ENCODE peak calls at places on chromosome X, in ten cellular contexts. J is CD14-positive monocyte; T is IMR-90; M is B cell; H is CD4-positive, alpha-beta T cell; E is fibroblast of mammary gland; A is dorsolateral prefrontal cortex; N is pancreas; V is nephron progenitor cell; C is upper lobe of left lung. O is an unnamed sample.

GRCh38 chrX:153598541-153599191 is at the start of gene CCNQ:
- DNase-seq in J (no peak), T (peak), M (peak), H (no peak), E (peak), A (no peak), N (no peak), V (peak), C (no peak), O (no peak)

GRCh38 chrX:3124041-3124440 is 82.8 kb downstream of the ARSF start:
- DNase-seq in J (no peak), T (peak), M (no peak), H (no peak), E (no peak), A (no peak), N (no peak), V (no peak), C (no peak), O (no peak)

GRCh38 chrX:72265263-72265662 is 11.8 kb downstream of the RPS4X start:
- DNase-seq in J (no peak), T (no peak), M (no peak), H (no peak), E (no peak), A (no peak), N (no peak), V (no peak), C (no peak), O (no peak)

GRCh38 chrX:129641941-129642340 is 12.8 kb downstream of the APLN start:
- DNase-seq in J (no peak), T (peak), M (no peak), H (no peak), E (peak), A (no peak), N (no peak), V (no peak), C (no peak), O (no peak)

GRCh38 chrX:148784859-148785655 is 284.6 kb downstream of the AFF2 start:
- DNase-seq in J (no peak), T (no peak), M (peak), H (no peak), E (no peak), A (no peak), N (no peak), V (no peak), C (no peak), O (no peak)

GRCh38 chrX:39336709-39337294 is 535.5 kb downstream of the MID1IP1 start:
- DNase-seq in J (no peak), T (no peak), M (no peak), H (peak), E (no peak), A (no peak), N (no peak), V (no peak), C (peak), O (no peak)

GRCh38 chrX:115344885-115345653 is 55.6 kb downstream of the LUZP4 start:
- DNase-seq in J (no peak), T (peak), M (no peak), H (no peak), E (peak), A (peak), N (peak), V (peak), C (peak), O (peak)

GRCh38 chrX:46588263-46588662 is 14.7 kb downstream of the CHST7 start:
- DNase-seq in J (no peak), T (peak), M (no peak), H (peak), E (peak), A (no peak), N (no peak), V (no peak), C (no peak), O (no peak)

GRCh38 chrX:47771473-47771872 is 65.2 kb upstream of the ZNF81 start:
- DNase-seq in J (no peak), T (no peak), M (no peak), H (no peak), E (no peak), A (no peak), N (no peak), V (no peak), C (no peak), O (no peak)

GRCh38 chrX:40755291-40756249 is 20.2 kb upstream of the MED14 start:
- DNase-seq in J (no peak), T (peak), M (no peak), H (no peak), E (peak), A (peak), N (peak), V (no peak), C (no peak), O (no peak)

GRCh38 chrX:153818571-153819397 is 11.6 kb downstream of the PDZD4 start:
- DNase-seq in J (no peak), T (no peak), M (peak), H (peak), E (no peak), A (no peak), N (no peak), V (peak), C (no peak), O (peak)

GRCh38 chrX:133045986-133046385 is 50.9 kb downstream of the USP26 start:
- DNase-seq in J (no peak), T (peak), M (no peak), H (no peak), E (peak), A (no peak), N (no peak), V (no peak), C (no peak), O (no peak)
- TF ChIP-seq CTCF in J (no peak), T (peak), M (no peak), H (no peak), E (peak), A (no peak), N (no peak), V (peak), C (no peak), O (peak)

GRCh38 chrX:125436855-125437254 is 117.2 kb downstream of the TEX13C start:
- DNase-seq in J (no peak), T (no peak), M (peak), H (no peak), E (no peak), A (no peak), N (no peak), V (peak), C (no peak), O (no peak)
- TF ChIP-seq CTCF in J (no peak), T (peak), M (no peak), H (no peak), E (no peak), A (peak), N (no peak), V (peak), C (peak), O (peak)

GRCh38 chrX:48806088-48806487 is 4.2 kb downstream of the HDAC6 start:
- DNase-seq in J (no peak), T (no peak), M (no peak), H (no peak), E (no peak), A (no peak), N (no peak), V (no peak), C (no peak), O (no peak)
- TF ChIP-seq CTCF in J (no peak), T (no peak), M (no peak), H (no peak), E (no peak), A (no peak), N (no peak), V (no peak), C (no peak), O (no peak)

GRCh38 chrX:56216332-56216731 is 15.8 kb upstream of the KLF8 start:
- DNase-seq in J (no peak), T (no peak), M (no peak), H (no peak), E (no peak), A (no peak), N (no peak), V (no peak), C (no peak), O (no peak)

GRCh38 chrX:56221101-56221500 is 11.1 kb upstream of the KLF8 start:
- DNase-seq in J (no peak), T (no peak), M (no peak), H (no peak), E (no peak), A (no peak), N (no peak), V (no peak), C (no peak), O (no peak)

GRCh38 chrX:56222473-56223000 is 9.6 kb upstream of the KLF8 start:
- DNase-seq in J (no peak), T (no peak), M (no peak), H (no peak), E (no peak), A (no peak), N (no peak), V (no peak), C (no peak), O (no peak)

DNA sequence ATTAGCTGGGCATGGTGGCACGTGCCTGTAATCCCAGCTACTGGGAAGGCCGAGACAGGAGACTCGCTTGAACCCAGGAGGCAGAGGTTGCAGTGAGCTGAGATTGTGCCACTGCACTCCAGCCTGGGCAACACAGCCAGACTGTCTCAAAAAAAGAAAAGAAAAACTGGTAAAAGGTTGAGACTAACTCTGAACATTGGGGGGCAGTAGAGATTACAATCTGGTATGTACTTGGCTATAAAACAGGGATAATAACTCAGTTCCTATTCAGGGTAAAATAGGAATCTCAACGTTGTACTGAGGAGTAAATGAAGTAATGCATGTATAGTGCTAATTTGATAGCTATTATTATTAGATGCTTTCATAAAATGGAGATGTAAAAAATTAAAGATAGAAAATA is 12.5 kb upstream of the KLF8 start:
- DNase-seq in J (no peak), T (no peak), M (peak), H (no peak), E (peak), A (no peak), N (no peak), V (no peak), C (no peak), O (no peak)
- TF ChIP-seq CTCF in J (no peak), T (no peak), M (peak), H (no peak), E (peak), A (peak), N (no peak), V (no peak), C (no peak), O (peak)

GRCh38 chrX:74422576-74423288 is 1.4 kb downstream of the SLC16A2 start:
- DNase-seq in J (no peak), T (peak), M (peak), H (no peak), E (peak), A (peak), N (peak), V (peak), C (peak), O (peak)
- TF ChIP-seq CTCF in J (no peak), T (peak), M (no peak), H (no peak), E (peak), A (no peak), N (no peak), V (no peak), C (peak), O (peak)

GRCh38 chrX:28586291-28586690 is 955 bp upstream of the IL1RAPL1 start:
- DNase-seq in J (no peak), T (peak), M (no peak), H (no peak), E (no peak), A (peak), N (no peak), V (peak), C (no peak), O (no peak)

GRCh38 chrX:28585767-28586166 is 1.5 kb upstream of the IL1RAPL1 start:
- DNase-seq in J (no peak), T (no peak), M (no peak), H (no peak), E (no peak), A (no peak), N (no peak), V (no peak), C (no peak), O (no peak)

GRCh38 chrX:28584025-28584424 is 3.2 kb upstream of the IL1RAPL1 start:
- DNase-seq in J (no peak), T (no peak), M (no peak), H (no peak), E (no peak), A (no peak), N (no peak), V (no peak), C (no peak), O (no peak)

GRCh38 chrX:28589048-28589447 is 1.8 kb downstream of the IL1RAPL1 start:
- DNase-seq in J (no peak), T (no peak), M (no peak), H (no peak), E (no peak), A (no peak), N (no peak), V (no peak), C (no peak), O (no peak)

GRCh38 chrX:28586891-28587635 is at the start of gene IL1RAPL1:
- DNase-seq in J (no peak), T (peak), M (no peak), H (no peak), E (peak), A (no peak), N (no peak), V (peak), C (no peak), O (no peak)
- TF ChIP-seq CTCF in J (no peak), T (peak), M (no peak), H (no peak), E (peak), A (peak), N (no peak), V (no peak), C (no peak), O (peak)